ENCODE peak calls at places on chromosome 19, in eight cellular contexts. M is AG04450; L is kidney tubule cell; W is pons; Y is CD4-positive, alpha-beta T cell; Z is activated T-cell treated with anti-CD3 and anti-CD28 coated beads for 1 hour; P is NCI-H1105; D is foreskin keratinocyte. A is an unnamed sample.

GRCh38 chr19:40689339-40690049 is 957 bp downstream of the NUMBL start:
- DNase-seq in M (no peak), L (peak), W (no peak), Y (no peak), Z (no peak), P (no peak), D (no peak), A (peak)

GRCh38 chr19:12796146-12797071 is 5.1 kb downstream of the JUNB start:
- DNase-seq in M (no peak), L (peak), W (peak), Y (no peak), Z (peak), P (peak), D (no peak), A (peak)

GRCh38 chr19:3512562-3512961 is 6.5 kb downstream of the FZR1 start:
- DNase-seq in M (no peak), L (no peak), W (peak), Y (no peak), Z (no peak), P (no peak), D (no peak), A (no peak)

GRCh38 chr19:57280913-57281425 is 684 bp downstream of the ZNF460 start:
- DNase-seq in M (no peak), L (peak), W (peak), Y (peak), Z (no peak), P (peak), D (no peak), A (peak)

GRCh38 chr19:49793561-49793840 is 19.6 kb downstream of the FUZ start:
- DNase-seq in M (no peak), L (peak), W (no peak), Y (no peak), Z (no peak), P (no peak), D (no peak), A (no peak)

GRCh38 chr19:35212241-35212640 is 16.3 kb downstream of the FAM187B start:
- DNase-seq in M (no peak), L (no peak), W (no peak), Y (no peak), Z (no peak), P (no peak), D (no peak), A (no peak)

GRCh38 chr19:46068345-46069258 is 27.8 kb upstream of the IGFL4 start:
- DNase-seq in M (peak), L (peak), W (no peak), Y (no peak), Z (no peak), P (no peak), D (peak), A (no peak)

GRCh38 chr19:38683393-38684077 is 36.1 kb downstream of the ACTN4 start:
- DNase-seq in M (no peak), L (peak), W (no peak), Y (peak), Z (no peak), P (no peak), D (peak), A (peak)

GRCh38 chr19:53463263-53463662 is 4.3 kb upstream of the ZNF813 start:
- DNase-seq in M (no peak), L (no peak), W (peak), Y (no peak), Z (no peak), P (no peak), D (no peak), A (no peak)

GRCh38 chr19:6066661-6067646 is 43.3 kb downstream of the RFX2 start:
- DNase-seq in M (no peak), L (peak), W (peak), Y (no peak), Z (no peak), P (peak), D (peak), A (peak)

GRCh38 chr19:48777139-48777538 is 21.8 kb downstream of the FGF21 start:
- DNase-seq in M (no peak), L (no peak), W (no peak), Y (no peak), Z (no peak), P (no peak), D (no peak), A (no peak)